ENCODE peak calls at places on chromosomes 16 and 17, in four cellular contexts. U is lung, Y is fibroblast of lung, M is IMR-90. L is an unnamed sample.
A peak's percentile ranks its signal among the peaks of the same experiment; 100 is the strongest.

GRCh38 chr17:9290226-9290613 is 268.9 kb downstream of the NTN1 start:
- DNase-seq in U (no peak), Y (no peak), M (no peak), L (no peak)

GRCh38 chr17:78707016-78707415 is 75.1 kb downstream of the CYTH1 start:
- DNase-seq in U (no peak), Y (no peak), M (no peak), L (no peak)

GRCh38 chr17:65088621-65089385 is 32.3 kb upstream of the GNA13 start:
- DNase-seq in U (no peak), Y (no peak), M (no peak), L (no peak)

GRCh38 chr17:46212634-46213435 is 19.6 kb upstream of the KANSL1 start:
- DNase-seq in U (peak; percentile 68), Y (peak; percentile 89), M (peak; percentile 79), L (peak; percentile 28)

GRCh38 chr16:4578961-4579530 is 22.9 kb downstream of the C16orf96 start:
- DNase-seq in U (no peak), Y (no peak), M (no peak), L (no peak)

GRCh38 chr16:79639576-79640311 is 39.2 kb upstream of the MAF start:
- DNase-seq in U (no peak), Y (peak; percentile 15), M (no peak), L (no peak)

GRCh38 chr17:42814633-42815399 is 9.3 kb downstream of the BECN1 start:
- DNase-seq in U (no peak), Y (peak; percentile 83), M (peak; percentile 81), L (no peak)

GRCh38 chr16:4385789-4386451 is 14.3 kb downstream of the VASN start:
- DNase-seq in U (no peak), Y (no peak), M (no peak), L (no peak)

GRCh38 chr16:48441106-48441505 is 55.9 kb upstream of the SIAH1 start:
- DNase-seq in U (no peak), Y (no peak), M (no peak), L (no peak)

GRCh38 chr17:62807812-62808575 is at the start of gene MARCHF10:
- DNase-seq in U (peak; percentile 41), Y (no peak), M (no peak), L (no peak)

GRCh38 chr17:78101542-78101941 is 27.0 kb downstream of the TMC6 start:
- DNase-seq in U (no peak), Y (no peak), M (no peak), L (no peak)

GRCh38 chr17:34575182-34575581 is 4.2 kb upstream of the TMEM132E start:
- DNase-seq in U (no peak), Y (no peak), M (no peak), L (no peak)

GRCh38 chr16:73048292-73049050 is 543 bp upstream of the ZFHX3 start:
- DNase-seq in U (peak; percentile 74), Y (peak; percentile 40), M (no peak), L (no peak)

GRCh38 chr17:66290097-66290722 is 12.2 kb upstream of the PRKCA start:
- DNase-seq in U (no peak), Y (no peak), M (no peak), L (no peak)

GRCh38 chr16:75116911-75117245 is 298 bp upstream of the LDHD start:
- DNase-seq in U (no peak), Y (no peak), M (no peak), L (no peak)
- H3K4me3 ChIP-seq in U (no peak overlapping the region), Y (peak overlapping the region; percentile 51), M (no peak overlapping the region), L (no peak overlapping the region)

GRCh38 chr17:40203131-40203530 is 16.0 kb upstream of the WIPF2 start:
- DNase-seq in U (no peak), Y (no peak), M (no peak), L (no peak)

GRCh38 chr17:40192961-40193360 is 15.7 kb downstream of the RAPGEFL1 start:
- DNase-seq in U (no peak), Y (no peak), M (no peak), L (no peak)

GRCh38 chr17:40194821-40195220 is 17.6 kb downstream of the RAPGEFL1 start:
- DNase-seq in U (no peak), Y (no peak), M (no peak), L (no peak)

GRCh38 chr17:40198576-40198975 is 20.5 kb upstream of the WIPF2 start:
- DNase-seq in U (no peak), Y (no peak), M (no peak), L (no peak)
- H3K27ac ChIP-seq in U (no peak overlapping the region), Y (no peak overlapping the region), M (no peak overlapping the region), L (no peak overlapping the region)

GRCh38 chr16:23594186-23594585 is 1.9 kb downstream of the NDUFAB1 start:
- DNase-seq in U (no peak), Y (no peak), M (no peak), L (no peak)
- H3K4me3 ChIP-seq in U (no peak overlapping the region), Y (no peak overlapping the region), M (no peak overlapping the region), L (no peak overlapping the region)

DNA sequence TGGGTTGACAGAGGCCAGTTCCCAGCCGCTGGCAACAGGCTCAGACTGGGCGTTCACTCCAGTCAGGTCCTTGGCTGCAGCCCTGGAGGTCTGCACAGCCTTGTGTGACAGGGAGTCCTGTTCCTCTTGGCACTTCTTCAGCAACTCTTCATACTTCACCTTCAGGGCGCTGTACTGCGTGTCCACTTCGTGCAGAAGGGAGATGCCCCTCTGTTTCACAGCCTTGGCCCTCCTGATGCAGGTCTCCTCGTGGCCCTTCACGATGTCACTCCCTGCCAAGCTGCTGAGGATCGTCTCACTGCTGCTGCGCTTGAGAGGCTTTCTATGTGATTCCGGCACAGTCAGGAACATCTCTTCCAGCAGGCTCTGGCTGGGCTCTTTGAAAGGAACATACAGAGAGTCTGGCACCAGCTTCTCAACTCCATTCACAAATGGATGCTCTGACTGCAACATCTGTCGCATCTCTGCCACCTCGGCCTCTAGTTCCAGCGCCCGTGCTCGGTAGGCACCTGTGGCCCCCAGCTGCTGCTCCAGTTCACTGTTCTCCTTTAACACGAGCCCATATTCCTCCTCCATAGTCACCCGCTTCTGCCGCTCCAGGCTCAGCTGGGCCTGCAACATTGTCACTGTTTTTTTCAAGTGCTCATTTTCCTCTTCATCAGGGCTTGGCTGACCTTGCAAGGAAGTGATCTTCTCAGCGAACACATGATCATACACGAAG is 27.2 kb downstream of the CDR2 start:
- DNase-seq in U (no peak), Y (no peak), M (no peak), L (no peak)
- H3K27ac ChIP-seq in U (no peak overlapping the region), Y (no peak overlapping the region), M (no peak overlapping the region), L (no peak overlapping the region)

DNA sequence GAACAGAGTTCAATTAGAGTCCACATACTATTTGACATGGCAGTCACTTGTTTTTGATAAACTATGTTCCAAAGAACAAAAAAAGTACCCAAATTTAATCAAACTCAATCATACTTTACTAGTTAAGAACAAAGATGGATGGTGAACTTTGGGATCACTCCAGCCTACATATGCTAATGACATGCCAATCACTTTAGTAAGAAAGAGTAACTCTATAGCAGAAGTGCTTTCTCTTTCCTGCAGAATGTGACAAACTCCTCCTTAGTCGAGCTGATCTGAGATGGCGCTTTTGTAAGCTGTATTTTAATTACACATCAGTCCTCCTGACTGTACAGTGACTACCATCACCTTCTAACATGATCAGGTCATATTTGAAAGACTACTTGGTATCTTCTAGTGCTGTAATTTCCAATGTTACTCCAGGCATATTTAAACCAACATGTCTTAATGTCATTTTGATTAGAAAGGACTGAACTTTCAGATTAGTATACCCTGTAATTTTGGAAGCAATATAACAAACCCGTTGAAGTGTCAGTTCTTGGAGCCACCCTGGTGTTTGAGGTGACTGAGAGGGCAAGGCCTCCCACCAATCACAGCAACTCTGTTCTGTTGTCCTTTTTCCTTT is 4.1 kb downstream of the NETO2 start:
- DNase-seq in U (no peak), Y (peak; percentile 19), M (peak; percentile 13), L (no peak)
- H3K4me3 ChIP-seq in U (no peak overlapping the region), Y (no peak overlapping the region), M (no peak overlapping the region), L (no peak overlapping the region)

DNA sequence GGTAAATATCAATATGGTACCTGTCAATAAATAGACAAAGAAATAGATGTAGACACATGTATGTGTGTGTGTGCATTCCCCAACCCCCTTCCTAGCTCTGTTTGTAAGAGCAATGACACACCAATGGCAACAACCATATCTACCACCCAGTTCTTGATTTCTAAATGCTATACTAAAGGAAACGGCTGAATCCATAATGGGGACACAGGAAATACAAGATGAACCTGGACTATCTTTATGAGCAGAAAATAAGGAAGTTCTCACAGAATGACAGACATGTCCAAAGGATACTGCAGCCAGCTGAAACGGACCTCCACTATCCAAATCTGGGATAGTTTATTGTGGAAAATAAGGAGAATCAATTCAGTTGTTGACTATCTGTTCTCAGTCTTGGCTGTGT is 75.3 kb downstream of the MYO1D start:
- DNase-seq in U (no peak), Y (no peak), M (no peak), L (no peak)
- H3K27ac ChIP-seq in U (no peak overlapping the region), Y (no peak overlapping the region), M (no peak overlapping the region), L (no peak overlapping the region)

GRCh38 chr17:44386182-44386525 is 3.3 kb downstream of the ITGA2B start:
- DNase-seq in U (no peak), Y (no peak), M (no peak), L (no peak)
- H3K4me3 ChIP-seq in U (no peak overlapping the region), Y (no peak overlapping the region), M (no peak overlapping the region), L (peak overlapping the region; percentile 55)

GRCh38 chr17:38921756-38922411 is 3.5 kb upstream of the LASP1NB start:
- DNase-seq in U (no peak), Y (no peak), M (no peak), L (no peak)
- H3K27ac ChIP-seq in U (no peak overlapping the region), Y (peak overlapping the region; percentile 18), M (peak overlapping the region; percentile 4), L (peak overlapping the region; percentile 13)

L was measured in effector memory CD4-positive, alpha-beta T cell.